ENCODE peak calls at places on chromosomes 1 and 21, in six cellular contexts. I, J, H, O, U and G are unnamed samples.

GRCh38 chr21:38081663-38082062 is 165.4 kb upstream of the KCNJ6 start:
- DNase-seq in I (no peak), O (no peak), J (no peak), H (no peak), U (no peak), G (no peak)

GRCh38 chr21:41612674-41613250 is 104.8 kb upstream of the TMPRSS2 start:
- DNase-seq in J (peak; percentile 65), U (peak; percentile 57), I (peak; percentile 65), O (peak; percentile 78), H (no peak), G (peak; percentile 85)

GRCh38 chr1:111736548-111737215 is 2.5 kb downstream of the INKA2 start:
- DNase-seq in J (no peak), I (no peak), U (no peak), O (no peak), H (no peak), G (no peak)

GRCh38 chr1:209839875-209840491 is 12.2 kb downstream of the UTP25 start:
- DNase-seq in U (no peak), H (no peak), I (no peak), O (no peak), J (no peak), G (no peak)

GRCh38 chr1:52348704-52349301 is 17.2 kb downstream of the CC2D1B start:
- DNase-seq in U (no peak), I (no peak), J (no peak), O (peak; percentile 82), H (no peak), G (no peak)

GRCh38 chr1:112251766-112252506 is 144.1 kb upstream of the CTTNBP2NL start:
- DNase-seq in I (no peak), O (no peak), H (no peak), U (no peak), J (no peak), G (peak; percentile 79)

GRCh38 chr1:209560529-209560928 is 23.0 kb upstream of the CAMK1G start:
- DNase-seq in J (no peak), I (no peak), H (no peak), O (no peak), U (no peak), G (no peak)

GRCh38 chr1:164640673-164641352 is 81.8 kb downstream of the PBX1 start:
- DNase-seq in U (no peak), O (no peak), I (peak; percentile 43), J (no peak), H (no peak), G (no peak)

GRCh38 chr1:91124989-91125417 is 103.2 kb upstream of the ZNF644 start:
- DNase-seq in H (no peak), O (no peak), U (no peak), J (no peak), I (no peak), G (no peak)

GRCh38 chr1:185491604-185492003 is 174.6 kb upstream of the IVNS1ABP start:
- DNase-seq in I (no peak), U (no peak), H (no peak), O (no peak), J (no peak), G (no peak)
- H3K4me1 ChIP-seq in I (no peaks in the 10 kb centered on the region), U (peaks cover 43% of the 10 kb centered on the region), H (no peaks in the 10 kb centered on the region), O (no peaks in the 10 kb centered on the region), J (peaks cover 7% of the 10 kb centered on the region), G (no peaks in the 10 kb centered on the region)

GRCh38 chr1:151266315-151266714 is 11.8 kb downstream of the PSMD4 start:
- DNase-seq in U (no peak), H (no peak), O (no peak), J (no peak), I (no peak), G (no peak)
- H3K36me3 ChIP-seq in U (no peaks in the 10 kb centered on the region), H (peaks cover 48% of the 10 kb centered on the region), O (peaks cover 39% of the 10 kb centered on the region), J (no peaks in the 10 kb centered on the region), I (peaks cover 52% of the 10 kb centered on the region), G (peaks cover 56% of the 10 kb centered on the region)

DNA sequence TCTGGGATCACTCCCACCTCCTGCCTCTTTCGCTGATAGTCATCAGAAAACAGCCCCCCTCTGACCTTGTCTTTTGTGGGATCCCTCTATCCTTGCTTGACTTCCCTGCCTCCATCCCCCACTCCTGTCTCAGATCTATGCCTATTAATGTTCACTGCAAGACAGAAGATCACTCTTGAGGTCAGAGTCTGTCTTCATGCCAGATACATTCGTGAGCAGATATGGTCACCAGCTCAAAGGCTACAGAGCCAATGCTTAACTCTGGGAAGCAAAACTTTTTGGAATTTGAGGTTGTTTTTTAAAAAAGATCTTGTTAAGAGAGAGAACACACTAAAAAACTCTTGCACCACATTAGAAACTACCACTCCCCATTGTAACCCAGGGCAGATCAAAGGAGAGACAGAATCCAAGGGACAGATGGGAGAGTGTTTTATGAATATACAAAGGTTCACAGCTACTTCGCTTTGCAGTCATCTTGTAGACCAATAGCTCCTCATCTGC is 17.1 kb upstream of the A3GALT2 start:
- DNase-seq in U (no peak), J (no peak), H (no peak), I (no peak), O (no peak), G (no peak)
- H3K4me1 ChIP-seq in U (peaks cover 98% of the 10 kb centered on the region), J (peaks cover 56% of the 10 kb centered on the region), H (peaks cover 16% of the 10 kb centered on the region), I (peaks cover 99% of the 10 kb centered on the region), O (peaks cover 61% of the 10 kb centered on the region), G (peaks cover 79% of the 10 kb centered on the region)

DNA sequence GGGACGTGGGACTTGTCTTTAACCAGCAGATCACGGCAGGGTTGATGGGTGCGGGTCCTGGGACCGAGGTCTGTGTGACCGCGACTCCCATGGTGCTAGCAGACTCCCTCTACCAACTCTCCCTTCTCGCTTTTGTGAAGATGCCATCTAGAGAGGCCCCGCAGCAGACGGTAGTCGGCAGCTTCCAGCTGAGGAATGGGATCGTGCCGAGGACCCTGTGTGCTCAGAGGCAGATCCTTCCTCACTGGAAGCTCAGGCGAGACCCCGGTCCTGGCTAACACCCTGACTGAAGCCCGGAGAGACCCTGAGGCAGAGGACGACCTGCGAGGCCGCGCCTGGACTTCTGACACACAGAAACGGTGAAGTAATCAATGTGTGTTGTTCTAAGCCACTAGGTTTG is 12.5 kb upstream of the SPATC1L start:
- DNase-seq in O (no peak), I (peak; percentile 17), H (no peak), U (no peak), J (no peak), G (no peak)
- H3K36me3 ChIP-seq in O (peaks cover 25% of the 10 kb centered on the region), I (peaks cover 45% of the 10 kb centered on the region), H (peaks cover 32% of the 10 kb centered on the region), U (no peaks in the 10 kb centered on the region), J (no peaks in the 10 kb centered on the region), G (peaks cover 78% of the 10 kb centered on the region)

DNA sequence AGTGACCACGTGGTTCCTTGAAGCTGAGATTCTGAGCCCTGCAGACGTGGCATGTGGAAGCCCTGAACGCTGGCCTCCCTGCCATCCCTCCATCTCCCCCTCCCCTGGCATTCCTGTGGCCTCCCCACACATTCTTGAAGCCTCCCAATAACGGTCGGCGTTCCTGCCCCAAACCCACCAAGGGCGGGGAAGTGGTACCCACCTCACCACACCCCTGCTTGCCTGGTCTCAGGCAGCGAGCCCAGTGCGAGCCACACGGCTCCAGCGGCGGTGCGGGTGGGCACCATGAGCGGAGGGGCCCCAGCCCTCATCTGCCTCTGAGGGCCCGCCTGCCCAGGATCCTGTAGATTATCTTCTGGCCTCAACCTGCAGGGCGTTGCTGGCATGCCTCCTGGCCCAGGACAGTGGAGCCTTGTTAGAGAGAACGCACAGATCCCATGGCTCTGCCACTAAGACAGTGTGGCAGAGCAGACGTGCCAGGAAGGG is 20.6 kb upstream of the PRELP start:
- DNase-seq in O (no peak), J (no peak), H (no peak), I (no peak), U (no peak), G (no peak)
- H3K4me1 ChIP-seq in O (no peaks in the 10 kb centered on the region), J (no peaks in the 10 kb centered on the region), H (no peaks in the 10 kb centered on the region), I (no peaks in the 10 kb centered on the region), U (no peaks in the 10 kb centered on the region), G (no peaks in the 10 kb centered on the region)

DNA sequence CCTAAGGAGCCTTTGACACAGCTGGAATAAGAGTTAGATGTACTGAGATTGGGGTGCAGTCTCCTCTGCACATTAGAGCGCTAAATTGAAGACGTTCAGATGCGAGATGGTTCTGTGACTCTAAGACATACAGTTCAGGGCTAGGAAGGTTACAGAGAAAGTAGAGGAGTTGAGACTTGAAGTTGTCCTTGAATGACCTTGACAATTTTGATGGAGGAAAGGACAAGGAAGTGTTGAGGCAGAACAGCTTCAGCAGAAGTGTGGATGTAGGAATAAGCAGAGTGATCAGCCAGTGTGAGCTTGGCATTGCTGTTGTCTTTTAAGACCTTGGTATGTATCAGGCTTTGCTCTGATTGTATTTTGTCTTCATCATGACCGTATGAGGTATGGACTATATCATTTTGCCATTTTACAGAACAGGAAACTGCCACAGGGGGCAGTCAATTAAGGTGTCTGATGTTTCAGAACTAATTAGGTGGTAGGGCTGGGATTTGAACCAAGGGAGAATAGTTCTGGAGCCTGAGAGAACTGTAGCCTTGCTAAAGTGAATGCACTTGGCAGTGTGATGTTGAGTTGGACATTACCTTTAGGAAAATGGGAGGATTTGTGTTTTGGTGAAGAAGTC is 9.2 kb downstream of the TTF2 start:
- DNase-seq in H (no peak), O (no peak), J (no peak), U (no peak), I (no peak), G (no peak)
- H3K36me3 ChIP-seq in H (peaks cover 8% of the 10 kb centered on the region), O (peaks cover 13% of the 10 kb centered on the region), J (no peaks in the 10 kb centered on the region), U (no peaks in the 10 kb centered on the region), I (peaks cover 3% of the 10 kb centered on the region), G (peaks cover 36% of the 10 kb centered on the region)

GRCh38 chr1:154726443-154726842 is 118.5 kb upstream of the ADAR start:
- DNase-seq in J (no peak), H (no peak), I (no peak), U (no peak), O (no peak), G (no peak)
- H3K4me1 ChIP-seq in J (no peaks in the 10 kb centered on the region), H (no peaks in the 10 kb centered on the region), I (peaks cover 4% of the 10 kb centered on the region), U (peaks cover 25% of the 10 kb centered on the region), O (peaks cover 16% of the 10 kb centered on the region), G (peaks cover 11% of the 10 kb centered on the region)

GRCh38 chr1:5863238-5863637 is 129.0 kb downstream of the NPHP4 start:
- DNase-seq in U (no peak), H (no peak), I (no peak), J (no peak), O (no peak), G (no peak)
- H3K36me3 ChIP-seq in U (no peaks in the 10 kb centered on the region), H (no peaks in the 10 kb centered on the region), I (no peaks in the 10 kb centered on the region), J (no peaks in the 10 kb centered on the region), O (no peaks in the 10 kb centered on the region), G (no peaks in the 10 kb centered on the region)